ENCODE peak calls at places on chromosomes 16 and 17, in five cellular contexts. A, K, E, Q and W are unnamed samples.
A peak's percentile ranks its signal among the peaks of the same experiment; 100 is the strongest.

GRCh38 chr16:51146256-51146924 is 4.7 kb downstream of the SALL1 start:
- DNase-seq in A (no peak), E (no peak), Q (no peak), K (peak; percentile 24), W (no peak)

GRCh38 chr17:77124192-77124908 is 16.4 kb upstream of the SEC14L1 start:
- DNase-seq in Q (no peak), A (no peak), K (no peak), E (peak; percentile 46), W (peak; percentile 79)

GRCh38 chr16:58037365-58038057 is 12.0 kb downstream of the MMP15 start:
- DNase-seq in K (peak; percentile 15), E (no peak), Q (no peak), A (no peak), W (no peak)

GRCh38 chr16:86044881-86045600 is 146.1 kb downstream of the IRF8 start:
- DNase-seq in K (no peak), Q (no peak), A (no peak), E (no peak), W (no peak)

GRCh38 chr16:48608452-48608851 is 1.5 kb downstream of the N4BP1 start:
- DNase-seq in A (no peak), K (no peak), E (no peak), Q (peak; percentile 61), W (no peak)

GRCh38 chr16:27700596-27700995 is 150.7 kb downstream of the KATNIP start:
- DNase-seq in E (no peak), A (no peak), K (no peak), Q (no peak), W (no peak)

GRCh38 chr16:46922239-46922638 is 38.1 kb downstream of the GPT2 start:
- DNase-seq in K (no peak), E (no peak), A (no peak), Q (no peak), W (no peak)

GRCh38 chr17:79290726-79291125 is 216.1 kb downstream of the ENGASE start:
- DNase-seq in A (no peak), Q (no peak), E (no peak), K (no peak), W (no peak)

GRCh38 chr17:72591500-72592241 is 470.9 kb downstream of the SOX9 start:
- DNase-seq in A (peak; percentile 28), Q (no peak), K (peak; percentile 78), E (no peak), W (no peak)

GRCh38 chr16:78331749-78332148 is 232.3 kb downstream of the WWOX start:
- DNase-seq in Q (no peak), A (no peak), K (no peak), E (no peak), W (no peak)

GRCh38 chr17:83006515-83007455 is 72.6 kb upstream of the METRNL start:
- DNase-seq in K (peak; percentile 15), A (no peak), Q (no peak), E (no peak), W (no peak)

GRCh38 chr17:31678431-31678830 is 180.6 kb downstream of the COPRS start:
- DNase-seq in A (no peak), Q (no peak), E (no peak), K (no peak), W (no peak)

GRCh38 chr16:85210423-85211169 is 98.3 kb upstream of the CIBAR2 start:
- DNase-seq in Q (no peak), E (no peak), K (no peak), A (no peak), W (no peak)

GRCh38 chr16:1913327-1914083 is 4.7 kb downstream of the HS3ST6 start:
- DNase-seq in K (no peak), E (no peak), A (no peak), Q (no peak), W (no peak)

GRCh38 chr17:49880291-49881053 is 32.6 kb upstream of the TAC4 start:
- DNase-seq in K (peak; percentile 97), A (peak; percentile 57), Q (no peak), E (peak; percentile 83), W (peak; percentile 70)

DNA sequence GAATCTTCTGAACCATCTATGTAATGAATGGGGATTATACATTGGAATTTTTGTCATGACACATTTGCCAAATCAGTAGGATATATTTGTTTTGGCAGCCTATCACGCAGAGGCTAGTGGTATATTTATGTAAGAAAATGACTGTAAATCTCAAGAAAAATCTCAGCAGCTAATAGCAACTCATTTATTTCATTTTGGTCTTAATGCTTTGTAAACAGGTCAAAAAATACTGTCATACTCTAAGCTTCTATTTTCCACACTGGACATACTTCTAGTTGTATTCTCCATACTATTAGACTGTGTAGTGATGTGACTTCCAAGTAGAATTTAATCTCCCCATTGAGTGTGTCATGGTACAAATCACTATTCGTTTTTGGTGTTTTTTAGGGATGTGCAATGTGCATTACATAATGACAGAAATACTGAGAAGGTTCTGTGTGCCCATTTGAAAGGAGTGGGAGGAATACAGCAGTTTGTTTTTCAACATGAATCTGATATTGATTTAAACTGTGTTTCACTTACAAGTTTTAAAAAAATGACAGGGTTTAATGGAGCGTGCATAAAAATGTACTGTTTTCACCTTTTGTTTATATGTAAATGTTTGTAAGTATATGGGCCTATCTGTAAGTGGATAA is 29.1 kb downstream of the CLUH start:
- DNase-seq in Q (no peak), A (no peak), K (no peak), E (no peak), W (no peak)
- TF ChIP-seq ZBTB33 in Q (no peak), A (no peak), K (no peak), E (no peak), W (no peak)

GRCh38 chr17:40093580-40094201 is 6.7 kb downstream of the NR1D1 start:
- DNase-seq in A (no peak), Q (no peak), E (no peak), K (no peak), W (no peak)
- TF ChIP-seq ZBTB33 in A (no peak), Q (no peak), E (no peak), K (no peak), W (no peak)

GRCh38 chr17:17080781-17081180 is 38.5 kb downstream of the MPRIP start:
- DNase-seq in Q (no peak), K (no peak), A (no peak), E (no peak), W (no peak)

GRCh38 chr17:17081304-17081940 is 39.2 kb downstream of the MPRIP start:
- DNase-seq in K (no peak), E (peak; percentile 5), A (no peak), Q (no peak), W (no peak)

GRCh38 chr17:17079336-17079735 is 37.1 kb downstream of the MPRIP start:
- DNase-seq in E (peak; percentile 45), Q (no peak), K (no peak), A (no peak), W (no peak)

GRCh38 chr17:17079761-17080160 is 37.5 kb downstream of the MPRIP start:
- DNase-seq in K (no peak), E (no peak), Q (no peak), A (no peak), W (no peak)

GRCh38 chr17:17080181-17080631 is 37.9 kb downstream of the MPRIP start:
- DNase-seq in A (no peak), E (no peak), Q (no peak), K (no peak), W (no peak)
- TF ChIP-seq ZBTB33 in A (no peak), E (no peak), Q (no peak), K (no peak), W (no peak)

DNA sequence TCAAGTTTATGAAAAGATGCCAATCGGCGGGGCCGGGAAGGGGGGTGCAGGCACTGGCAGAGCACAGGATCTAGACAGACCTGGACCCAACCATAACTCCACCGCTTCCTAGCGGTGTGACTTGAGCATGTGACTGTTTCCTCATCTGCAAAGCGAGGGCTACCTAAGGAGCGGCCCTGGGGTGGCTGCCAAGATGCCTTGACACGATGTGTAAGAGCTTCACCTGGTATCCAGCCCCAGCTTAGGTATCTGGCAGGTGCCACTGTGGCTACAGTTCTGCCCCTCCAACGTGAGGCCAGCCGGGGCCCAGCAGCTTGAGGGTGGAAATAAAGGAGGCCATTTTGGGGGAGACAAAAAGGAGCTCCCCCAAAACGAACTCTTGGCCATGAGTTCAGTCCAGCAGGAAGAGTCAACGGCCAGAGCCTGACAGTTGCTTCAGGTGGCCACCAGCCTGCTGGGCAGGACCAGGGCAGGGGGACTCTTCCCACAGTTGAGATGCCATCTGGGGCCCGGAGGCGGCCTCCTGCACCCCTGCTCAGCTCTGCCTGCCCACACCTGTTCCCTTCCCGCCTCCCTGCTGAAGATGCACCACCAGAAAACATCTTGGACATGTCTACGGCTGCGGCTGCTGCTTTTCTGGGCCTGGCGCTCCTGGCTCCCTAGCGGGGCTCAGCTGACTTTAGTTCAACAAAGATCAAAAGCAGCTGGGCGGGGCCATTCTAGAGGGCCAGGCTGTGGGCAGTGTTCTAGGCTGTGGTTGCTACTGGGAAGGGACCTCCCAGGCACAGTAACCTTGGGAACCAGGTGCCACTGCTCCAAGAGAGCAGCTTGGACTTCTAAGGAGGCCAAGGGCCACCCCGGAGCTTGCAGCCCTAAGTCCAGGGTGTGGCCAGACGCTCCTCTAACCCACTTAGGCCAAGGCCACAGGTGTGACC is 3.4 kb upstream of the MTSS2 start:
- DNase-seq in E (no peak), Q (no peak), A (peak; percentile 87), K (no peak), W (no peak)
- TF ChIP-seq ZBTB33 in E (peak; percentile 69), Q (no peak), A (peak; percentile 15), K (no peak), W (no peak)

GRCh38 chr17:12773153-12773552 is 16.1 kb upstream of the ARHGAP44 start:
- DNase-seq in K (no peak), A (no peak), Q (no peak), E (no peak), W (no peak)

GRCh38 chr17:12765544-12765943 is 23.8 kb upstream of the ARHGAP44 start:
- DNase-seq in Q (no peak), K (no peak), A (no peak), E (peak; percentile 15), W (no peak)

GRCh38 chr17:12768267-12768666 is 21.0 kb upstream of the ARHGAP44 start:
- DNase-seq in K (no peak), E (no peak), Q (no peak), A (no peak), W (no peak)

DNA sequence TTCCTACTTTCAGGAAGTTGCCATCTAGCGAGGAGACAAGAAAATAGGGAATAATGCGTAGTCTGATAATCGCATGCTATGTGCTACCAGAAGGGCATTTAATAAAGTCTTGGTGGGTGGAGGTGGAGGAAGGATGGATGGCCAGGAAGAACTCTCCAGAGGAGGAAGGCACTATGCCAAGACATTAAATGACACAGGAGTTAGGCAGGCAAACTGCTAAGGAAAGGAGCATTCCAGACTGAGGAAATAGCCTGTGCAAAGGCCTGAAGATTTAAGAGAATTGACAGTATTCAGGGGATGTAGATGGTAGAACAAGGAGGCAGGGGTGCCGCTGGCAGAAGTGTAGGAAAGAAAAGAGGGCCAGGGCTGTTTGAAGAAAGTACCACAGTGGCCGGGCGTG is 19.3 kb upstream of the ARHGAP44 start:
- DNase-seq in K (no peak), A (no peak), Q (no peak), E (no peak), W (no peak)
- TF ChIP-seq ZBTB33 in K (no peak), A (no peak), Q (no peak), E (no peak), W (no peak)

DNA sequence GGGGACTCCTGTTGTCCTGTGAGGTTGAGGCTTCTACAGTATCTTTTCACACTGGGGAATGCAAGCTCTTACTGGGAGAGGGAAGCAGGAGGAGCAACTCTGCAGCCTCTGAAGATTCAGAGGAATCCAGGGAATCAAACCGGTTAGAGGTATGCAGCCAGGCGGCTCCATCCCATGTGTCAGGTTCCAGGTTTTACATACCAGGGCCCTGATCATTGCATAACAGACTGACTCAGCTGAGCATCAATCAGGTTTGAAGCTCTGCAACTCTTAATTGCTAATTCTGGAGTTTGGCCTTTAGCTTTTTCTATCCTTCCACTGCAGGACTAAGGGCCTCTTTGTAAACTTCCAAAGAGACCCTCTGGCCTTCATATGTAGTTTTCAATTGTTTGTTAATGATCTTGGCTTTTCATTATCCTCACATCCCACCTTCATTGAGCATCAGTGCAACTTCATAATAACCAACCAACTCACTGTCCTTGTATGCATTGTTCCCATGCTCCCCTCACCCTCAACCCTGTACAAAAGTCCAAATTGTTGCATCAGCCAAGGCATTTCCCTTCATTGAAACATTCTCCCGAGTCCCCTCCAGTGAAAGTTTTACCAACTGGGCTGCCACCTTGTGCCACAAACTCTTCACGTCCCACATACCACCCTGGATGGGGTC is 59.7 kb upstream of the DHX40 start:
- DNase-seq in Q (no peak), E (no peak), A (peak; percentile 65), K (no peak), W (no peak)
- TF ChIP-seq ZBTB33 in Q (no peak), E (no peak), A (no peak), K (no peak), W (no peak)